ENCODE peak calls at places on chromosomes 13 and 19, in four cellular contexts. Y, U, G and D are unnamed samples.

GRCh38 chr13:87172166-87172825 is 498.9 kb upstream of the SLITRK5 start:
- DNase-seq in U (no peak), Y (no peak), G (no peak), D (no peak)

GRCh38 chr13:73218181-73218580 is 159.4 kb downstream of the KLF5 start:
- DNase-seq in Y (no peak), U (no peak), G (no peak), D (no peak)

GRCh38 chr19:16525751-16526481 is 16.3 kb downstream of the CHERP start:
- DNase-seq in U (no peak), G (no peak), Y (no peak), D (no peak)

GRCh38 chr19:51272183-51272817 is 21.4 kb downstream of the SIGLECL1 start:
- DNase-seq in U (no peak), Y (no peak), G (peak; percentile 23), D (peak; percentile 56)

GRCh38 chr13:21020176-21020575 is 41.2 kb downstream of the LATS2 start:
- DNase-seq in G (no peak), Y (no peak), U (no peak), D (no peak)

GRCh38 chr19:20558011-20558410 is 7.6 kb downstream of the ZNF737 start:
- DNase-seq in Y (no peak), U (no peak), G (peak; percentile 79), D (peak; percentile 9)

GRCh38 chr13:110307697-110308376 is 753 bp downstream of the COL4A2 start:
- DNase-seq in G (peak; percentile 70), Y (no peak), U (peak; percentile 36), D (no peak)

GRCh38 chr19:36508325-36508724 is 19.0 kb upstream of the ZNF566 start:
- DNase-seq in U (no peak), G (no peak), Y (no peak), D (no peak)

GRCh38 chr13:113616991-113617749 is 32.6 kb downstream of the TFDP1 start:
- DNase-seq in U (no peak), Y (no peak), G (no peak), D (peak; percentile 45)

GRCh38 chr13:105920375-105920774 is 615.1 kb downstream of the EFNB2 start:
- DNase-seq in G (no peak), U (peak; percentile 58), Y (peak; percentile 78), D (peak; percentile 64)

GRCh38 chr13:26968431-26969335 is 202.9 kb downstream of the USP12 start:
- DNase-seq in Y (no peak), G (no peak), U (peak; percentile 19), D (peak; percentile 91)

GRCh38 chr19:51016798-51017683 is 2.5 kb downstream of the KLK10 start:
- DNase-seq in U (peak; percentile 87), G (peak; percentile 98), Y (peak; percentile 83), D (peak; percentile 66)

GRCh38 chr13:112747256-112747655 is 57.4 kb downstream of the ATP11A start:
- DNase-seq in Y (no peak), G (no peak), U (no peak), D (no peak)

GRCh38 chr13:106418556-106418955 is 116.9 kb downstream of the EFNB2 start:
- DNase-seq in G (no peak), U (no peak), Y (no peak), D (no peak)

GRCh38 chr19:11067356-11068113 is 21.7 kb upstream of the LDLR start:
- DNase-seq in U (no peak), G (no peak), Y (no peak), D (no peak)

GRCh38 chr19:41027273-41027967 is 36.3 kb downstream of the CYP2B6 start:
- DNase-seq in G (no peak), U (no peak), Y (no peak), D (no peak)

GRCh38 chr19:58330458-58330857 is 3.7 kb downstream of the ZSCAN22 start:
- DNase-seq in G (no peak), U (no peak), Y (no peak), D (no peak)

GRCh38 chr19:8626823-8627222 is 3.6 kb upstream of the NFILZ start:
- DNase-seq in Y (no peak), U (no peak), G (no peak), D (no peak)

GRCh38 chr19:1292419-1293151 is 6.9 kb downstream of the EFNA2 start:
- DNase-seq in Y (no peak), U (no peak), G (no peak), D (no peak)

GRCh38 chr19:12453495-12453894 is 12.7 kb upstream of the ZNF443 start:
- DNase-seq in U (no peak), G (no peak), Y (no peak), D (no peak)

GRCh38 chr19:13727798-13728197 is 36.5 kb upstream of the MRI1 start:
- DNase-seq in Y (no peak), G (no peak), U (no peak), D (no peak)

GRCh38 chr13:108987488-108987887 is 358.1 kb downstream of the MYO16 start:
- DNase-seq in U (no peak), G (no peak), Y (no peak), D (no peak)

GRCh38 chr13:100334209-100334608 is 245.3 kb downstream of the PCCA start:
- DNase-seq in U (no peak), Y (no peak), G (no peak), D (no peak)

GRCh38 chr19:33404506-33404905 is 31.0 kb downstream of the CEBPG start:
- DNase-seq in Y (no peak), U (no peak), G (no peak), D (no peak)

GRCh38 chr13:33081666-33082065 is 65.4 kb downstream of the KL start:
- DNase-seq in U (no peak), Y (no peak), G (no peak), D (no peak)

GRCh38 chr19:48740705-48741030 is 258 bp upstream of the RASIP1 start:
- DNase-seq in Y (no peak), U (no peak), G (no peak), D (no peak)

GRCh38 chr19:19775891-19776205 is 42.9 kb upstream of the ZNF14 start:
- DNase-seq in Y (no peak), G (no peak), U (no peak), D (no peak)

GRCh38 chr19:10389863-10390262 is 9.5 kb upstream of the TYK2 start:
- DNase-seq in G (peak; percentile 66), Y (no peak), U (no peak), D (peak; percentile 76)

GRCh38 chr19:32361574-32362317 is 16.3 kb downstream of the ZNF507 start:
- DNase-seq in Y (no peak), U (peak; percentile 65), G (no peak), D (no peak)

GRCh38 chr13:73404581-73404980 is 345.8 kb downstream of the KLF5 start:
- DNase-seq in Y (no peak), G (no peak), U (no peak), D (no peak)

GRCh38 chr19:45349126-45349415 is 8.5 kb downstream of the KLC3 start:
- DNase-seq in G (no peak), Y (no peak), U (no peak), D (no peak)
- TF ChIP-seq MAX in G (no peak), Y (no peak), U (no peak), D (no peak)

GRCh38 chr13:28327761-28328607 is 166.9 kb downstream of the FLT1 start:
- DNase-seq in G (no peak), U (no peak), Y (no peak), D (no peak)
- TF ChIP-seq MAX in G (no peak), U (no peak), Y (no peak), D (no peak)

DNA sequence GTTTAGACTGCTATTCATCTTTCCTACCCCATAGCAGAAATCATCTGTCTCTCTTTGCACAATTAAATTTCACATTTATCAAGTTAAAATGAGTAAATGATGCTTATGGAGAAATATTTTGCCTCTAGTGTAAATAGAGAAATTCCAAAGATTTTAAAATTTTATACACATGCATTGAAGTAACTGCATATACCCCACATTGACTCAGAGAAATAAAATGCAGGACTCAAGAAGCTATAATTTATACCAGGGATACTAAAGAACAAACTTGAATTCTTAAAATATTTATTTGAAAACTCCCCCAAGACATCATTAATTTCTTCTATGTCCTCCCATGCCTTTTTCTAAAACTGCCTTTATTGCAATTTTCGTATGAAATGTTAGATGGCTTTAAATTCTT is 165.8 kb downstream of the DIAPH3 start:
- DNase-seq in Y (no peak), U (no peak), G (no peak), D (no peak)
- TF ChIP-seq MAX in Y (no peak), U (no peak), G (no peak), D (no peak)

GRCh38 chr19:44663996-44664395 is 7.3 kb upstream of the CEACAM19 start:
- DNase-seq in U (no peak), G (no peak), Y (no peak), D (no peak)

GRCh38 chr19:44661904-44662303 is 9.4 kb upstream of the CEACAM19 start:
- DNase-seq in Y (no peak), G (no peak), U (no peak), D (no peak)

GRCh38 chr19:44662686-44663085 is 8.6 kb upstream of the CEACAM19 start:
- DNase-seq in Y (no peak), G (no peak), U (no peak), D (no peak)

GRCh38 chr19:44666852-44667251 is 4.4 kb upstream of the CEACAM19 start:
- DNase-seq in Y (no peak), U (no peak), G (no peak), D (no peak)

DNA sequence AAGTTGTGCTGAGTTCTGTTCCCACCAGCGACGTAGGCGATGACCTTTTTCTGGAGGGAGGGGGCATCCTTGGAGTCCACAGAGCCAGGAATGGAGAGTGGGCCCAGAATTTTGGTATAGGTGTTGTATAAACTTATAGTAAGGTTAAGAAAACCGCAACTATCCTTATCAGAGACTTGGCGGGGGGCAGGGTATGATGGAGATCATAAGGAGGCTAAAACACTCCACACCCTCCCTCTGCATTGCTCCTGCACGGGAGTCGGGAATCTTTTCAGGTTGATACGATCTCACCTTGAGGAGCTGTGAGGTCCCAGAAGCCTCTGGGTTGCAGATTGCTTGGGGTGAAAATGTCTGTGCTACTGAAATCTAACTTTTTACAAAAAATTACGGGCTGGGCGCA is 6.3 kb upstream of the CEACAM19 start:
- DNase-seq in G (no peak), U (no peak), Y (no peak), D (no peak)
- TF ChIP-seq MAX in G (no peak), U (no peak), Y (no peak), D (no peak)

GRCh38 chr13:90950134-90950533 is 397.4 kb upstream of the MIR17HG start:
- DNase-seq in G (no peak), Y (no peak), U (peak; percentile 35), D (no peak)
- TF ChIP-seq MAX in G (no peak), Y (no peak), U (no peak), D (no peak)

GRCh38 chr13:47211106-47211505 is 314.3 kb upstream of the HTR2A start:
- DNase-seq in Y (no peak), G (no peak), U (no peak), D (no peak)

GRCh38 chr13:47218611-47219010 is 321.8 kb upstream of the HTR2A start:
- DNase-seq in G (no peak), Y (no peak), U (no peak), D (no peak)

GRCh38 chr13:47213057-47213456 is 316.2 kb upstream of the HTR2A start:
- DNase-seq in G (no peak), Y (no peak), U (no peak), D (no peak)

GRCh38 chr13:47216176-47216822 is 319.4 kb upstream of the HTR2A start:
- DNase-seq in Y (no peak), G (no peak), U (no peak), D (no peak)

GRCh38 chr13:47215741-47216140 is 318.9 kb upstream of the HTR2A start:
- DNase-seq in U (peak; percentile 1), G (no peak), Y (no peak), D (no peak)
- TF ChIP-seq MAX in U (no peak), G (no peak), Y (no peak), D (no peak)